ENCODE peak calls at places on chromosomes 13 and 19, in eight cellular contexts. O is ovary; E is neural progenitor cell; K is thoracic aorta; I is uterus; U is left ventricle myocardium inferior; N is psoas muscle; Q is CD8-positive, alpha-beta T cell. Y is an unnamed sample.

GRCh38 chr19:48966541-48967345 is 1.6 kb downstream of the FTL start:
- DNase-seq in O (no peak), E (peak; percentile 79), K (no peak), I (no peak), U (no peak), N (no peak), Q (no peak), Y (no peak)

GRCh38 chr13:35479223-35479536 is 2.7 kb upstream of the MAB21L1 start:
- DNase-seq in O (no peak), E (peak; percentile 81), K (no peak), I (no peak), U (no peak), N (no peak), Q (no peak), Y (no peak)

GRCh38 chr13:112204881-112205327 is 138.0 kb downstream of the SOX1 start:
- DNase-seq in O (no peak), E (peak; percentile 84), K (no peak), I (no peak), U (peak; percentile 32), N (no peak), Q (no peak), Y (no peak)

GRCh38 chr19:54062643-54063042 is 1.1 kb downstream of the VSTM1 start:
- DNase-seq in O (no peak), E (no peak), K (no peak), I (no peak), U (peak; percentile 26), N (no peak), Q (no peak), Y (no peak)

GRCh38 chr13:46567671-46568070 is 14.7 kb downstream of the LRCH1 start:
- DNase-seq in O (no peak), E (no peak), K (no peak), I (no peak), U (no peak), N (no peak), Q (no peak), Y (no peak)

GRCh38 chr13:98039964-98040363 is 86.5 kb downstream of the IPO5 start:
- DNase-seq in O (no peak), E (no peak), K (no peak), I (no peak), U (no peak), N (no peak), Q (no peak), Y (no peak)

GRCh38 chr19:16382775-16383543 is 58.3 kb downstream of the KLF2 start:
- DNase-seq in O (peak; percentile 93), E (peak; percentile 88), K (peak; percentile 55), I (peak; percentile 92), U (peak; percentile 90), N (peak; percentile 89), Q (peak; percentile 78), Y (peak; percentile 87)

GRCh38 chr19:55688422-55689218 is 13.6 kb downstream of the EPN1 start:
- DNase-seq in O (peak; percentile 76), E (no peak), K (no peak), I (no peak), U (peak; percentile 14), N (no peak), Q (no peak), Y (peak; percentile 87)

GRCh38 chr19:16825312-16826168 is 3.7 kb upstream of the SIN3B start:
- DNase-seq in O (peak; percentile 80), E (peak; percentile 26), K (no peak), I (peak; percentile 86), U (peak; percentile 58), N (peak; percentile 59), Q (no peak), Y (peak; percentile 39)

GRCh38 chr19:55350620-55351315 is 3.8 kb downstream of the COX6B2 start:
- DNase-seq in O (no peak), E (no peak), K (no peak), I (no peak), U (no peak), N (no peak), Q (no peak), Y (no peak)

GRCh38 chr19:35311901-35312665 is 16.9 kb upstream of the CD22 start:
- DNase-seq in O (no peak), E (no peak), K (no peak), I (no peak), U (no peak), N (no peak), Q (no peak), Y (no peak)

GRCh38 chr19:44850641-44851109 is 4.6 kb downstream of the NECTIN2 start:
- DNase-seq in O (no peak), E (no peak), K (no peak), I (peak; percentile 22), U (peak; percentile 35), N (no peak), Q (no peak), Y (no peak)

GRCh38 chr13:79030513-79030912 is 371.6 kb upstream of the OBI1 start:
- DNase-seq in O (no peak), E (no peak), K (no peak), I (no peak), U (no peak), N (no peak), Q (no peak), Y (no peak)

GRCh38 chr13:80000679-80001509 is 340.0 kb downstream of the SPRY2 start:
- DNase-seq in O (no peak), E (no peak), K (no peak), I (no peak), U (no peak), N (no peak), Q (no peak), Y (no peak)

GRCh38 chr19:30076101-30076551 is 134.1 kb downstream of the URI1 start:
- DNase-seq in O (peak; percentile 13), E (no peak), K (no peak), I (no peak), U (no peak), N (no peak), Q (no peak), Y (no peak)

GRCh38 chr19:13834308-13834790 is 39.1 kb downstream of the ZSWIM4 start:
- DNase-seq in O (no peak), E (no peak), K (no peak), I (no peak), U (no peak), N (no peak), Q (no peak), Y (no peak)

GRCh38 chr19:51296331-51297093 is 14.9 kb upstream of the IGLON5 start:
- DNase-seq in O (no peak), E (peak; percentile 33), K (no peak), I (no peak), U (no peak), N (no peak), Q (no peak), Y (no peak)

GRCh38 chr19:35524181-35524838 is 3.8 kb downstream of the SBSN start:
- DNase-seq in O (no peak), E (peak; percentile 56), K (no peak), I (no peak), U (no peak), N (no peak), Q (no peak), Y (no peak)

GRCh38 chr19:5104871-5105351 is 136.0 kb downstream of the KDM4B start:
- DNase-seq in O (no peak), E (no peak), K (no peak), I (no peak), U (no peak), N (no peak), Q (no peak), Y (no peak)
- H3K27ac ChIP-seq in O (no peak overlapping the region), E (no peak overlapping the region), K (peak overlapping the region; percentile 18), I (no peak overlapping the region), U (peak overlapping the region; percentile 77), N (peak overlapping the region; percentile 90), Q (no peak overlapping the region), Y (no peak overlapping the region)

GRCh38 chr13:41549491-41549890 is 92.1 kb downstream of the RGCC start:
- DNase-seq in O (no peak), E (no peak), K (no peak), I (no peak), U (no peak), N (no peak), Q (no peak), Y (no peak)

GRCh38 chr13:41552031-41552430 is 94.7 kb downstream of the RGCC start:
- DNase-seq in O (no peak), E (no peak), K (no peak), I (no peak), U (no peak), N (no peak), Q (no peak), Y (no peak)

GRCh38 chr13:41548031-41548430 is 90.7 kb downstream of the RGCC start:
- DNase-seq in O (no peak), E (no peak), K (no peak), I (no peak), U (no peak), N (no peak), Q (no peak), Y (no peak)

GRCh38 chr13:41548870-41549269 is 91.5 kb downstream of the RGCC start:
- DNase-seq in O (no peak), E (no peak), K (no peak), I (no peak), U (no peak), N (no peak), Q (no peak), Y (no peak)

DNA sequence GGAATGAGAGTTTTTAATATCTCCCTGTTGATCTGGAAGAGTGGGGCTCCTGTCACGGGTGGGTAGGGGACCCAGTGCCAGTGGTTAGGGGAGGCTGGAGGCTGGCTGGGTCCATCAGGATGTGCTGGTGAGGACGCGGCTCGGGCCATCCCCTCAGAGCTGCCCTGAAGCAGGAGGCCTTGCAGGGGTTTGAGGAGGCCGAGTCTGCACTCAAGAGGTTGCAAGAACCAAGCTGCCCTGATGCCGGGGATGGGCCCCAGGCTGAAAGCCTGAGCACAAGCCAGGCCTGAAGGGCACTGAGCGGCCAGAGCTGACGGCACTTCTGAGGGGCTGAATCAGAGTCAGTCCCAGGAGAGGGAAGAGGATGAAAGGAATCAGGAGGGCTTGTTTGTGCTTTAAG is 92.9 kb downstream of the RGCC start:
- DNase-seq in O (no peak), E (no peak), K (no peak), I (no peak), U (no peak), N (no peak), Q (no peak), Y (no peak)
- H3K4me1 ChIP-seq in O (peaks cover 8% of the 10 kb centered on the region), E (no peaks in the 10 kb centered on the region), K (peaks cover 13% of the 10 kb centered on the region), I (no peaks in the 10 kb centered on the region), U (peaks cover 23% of the 10 kb centered on the region), N (peaks cover 7% of the 10 kb centered on the region), Q (no peaks in the 10 kb centered on the region), Y (no peaks in the 10 kb centered on the region)

DNA sequence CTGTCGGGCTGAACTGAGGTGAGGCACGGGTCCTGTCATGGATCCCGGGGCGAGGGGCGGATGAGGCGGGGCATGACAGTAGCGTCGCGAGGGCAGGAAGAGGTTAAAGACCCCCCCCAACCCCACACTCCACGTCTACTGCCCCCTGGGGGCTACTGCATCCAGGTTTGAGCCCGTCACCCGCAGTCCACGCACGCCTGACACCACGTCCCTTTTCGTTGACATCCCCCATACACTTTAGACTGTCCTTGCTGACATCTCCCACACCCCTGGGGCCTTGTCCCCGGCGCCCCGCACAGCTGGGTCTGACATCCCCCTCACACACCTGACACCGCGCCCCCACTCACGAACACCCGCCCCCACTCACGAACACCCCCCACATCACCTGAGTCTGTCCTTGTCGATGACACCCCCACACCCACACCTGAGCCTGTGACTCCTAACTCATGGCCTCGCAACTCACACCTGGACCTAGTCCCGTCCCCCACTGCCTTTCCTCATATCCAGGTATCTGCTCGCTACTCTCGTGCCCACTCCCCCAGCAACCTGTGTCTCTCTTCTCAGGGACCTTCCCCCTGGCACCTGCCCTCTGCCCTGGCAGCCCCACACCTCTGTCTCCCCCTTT is 416 bp downstream of the SLC25A42 start:
- DNase-seq in O (no peak), E (no peak), K (no peak), I (no peak), U (no peak), N (no peak), Q (no peak), Y (peak; percentile 27)
- TF ChIP-seq CTCF in O (no peak), E (peak; percentile 35), K (peak; percentile 27), I (no peak), U (no peak), N (no peak), Q (peak; percentile 44), Y (no peak)

GRCh38 chr13:77691871-77692270 is 5.6 kb upstream of the SLAIN1 start:
- DNase-seq in O (no peak), E (no peak), K (no peak), I (no peak), U (no peak), N (no peak), Q (no peak), Y (no peak)
- H3K27ac ChIP-seq in O (no peak overlapping the region), E (no peak overlapping the region), K (no peak overlapping the region), I (no peak overlapping the region), U (no peak overlapping the region), N (no peak overlapping the region), Q (no peak overlapping the region), Y (no peak overlapping the region)

Y was measured in transverse colon.